ENCODE peak calls at places on chromosomes 13 and 19, in eight cellular contexts. Z is H9; K is GM23248; M is left lung; T is breast epithelium; B is CD4-positive, CD25-positive, alpha-beta regulatory T cell; A is endothelial cell of umbilical vein; V is gastrocnemius medialis. U is an unnamed sample. For H3K4me1, the result is how much of the 10 kb centered on the place peaks cover.

GRCh38 chr19:38850976-38851621 is 1.3 kb upstream of the HNRNPL start:
- DNase-seq in Z (no peak), K (peak), M (peak), T (no peak), B (no peak), A (peak), V (no peak), U (peak)

GRCh38 chr19:10654610-10655456 is 687 bp downstream of the ILF3 start:
- DNase-seq in Z (peak), K (peak), M (peak), T (no peak), B (no peak), A (peak), V (peak), U (peak)

GRCh38 chr13:33649212-33649917 is 168.6 kb upstream of the RFC3 start:
- DNase-seq in Z (no peak), K (peak), M (no peak), T (no peak), B (no peak), A (no peak), V (no peak), U (no peak)

GRCh38 chr13:47798906-47799305 is 202.2 kb downstream of the SUCLA2 start:
- DNase-seq in Z (no peak), K (peak), M (no peak), T (no peak), B (no peak), A (no peak), V (no peak), U (no peak)

GRCh38 chr19:10044390-10044789 is 31.1 kb downstream of the RDH8 start:
- DNase-seq in Z (no peak), K (no peak), M (no peak), T (no peak), B (no peak), A (peak), V (no peak), U (no peak)

GRCh38 chr19:31352296-31352781 is 3.1 kb upstream of the TSHZ3 start:
- DNase-seq in Z (peak), K (no peak), M (no peak), T (no peak), B (no peak), A (no peak), V (no peak), U (no peak)

GRCh38 chr19:54391589-54392061 is 23.6 kb upstream of the TTYH1 start:
- DNase-seq in Z (peak), K (no peak), M (no peak), T (no peak), B (no peak), A (no peak), V (no peak), U (no peak)

GRCh38 chr19:4067396-4068057 is 828 bp upstream of the ZBTB7A start:
- DNase-seq in Z (peak), K (peak), M (peak), T (no peak), B (no peak), A (peak), V (no peak), U (peak)

GRCh38 chr13:69374036-69374435 is 733.6 kb upstream of the ATXN8OS start:
- DNase-seq in Z (no peak), K (no peak), M (no peak), T (no peak), B (no peak), A (no peak), V (no peak), U (no peak)

GRCh38 chr13:90420683-90421082 is 926.8 kb upstream of the MIR17HG start:
- DNase-seq in Z (no peak), K (no peak), M (no peak), T (no peak), B (no peak), A (no peak), V (no peak), U (no peak)

GRCh38 chr13:32734511-32734910 is 148.3 kb downstream of the PDS5B start:
- DNase-seq in Z (no peak), K (peak), M (no peak), T (no peak), B (no peak), A (peak), V (no peak), U (no peak)

GRCh38 chr19:18464646-18465045 is 26.7 kb upstream of the ISYNA1 start:
- DNase-seq in Z (no peak), K (peak), M (peak), T (peak), B (no peak), A (peak), V (peak), U (peak)

GRCh38 chr19:18149596-18149975 is 3.4 kb upstream of the PIK3R2 start:
- DNase-seq in Z (no peak), K (no peak), M (no peak), T (no peak), B (no peak), A (no peak), V (no peak), U (no peak)

GRCh38 chr19:47283405-47284059 is 8.8 kb downstream of the INAFM1 start:
- DNase-seq in Z (no peak), K (no peak), M (no peak), T (no peak), B (no peak), A (no peak), V (no peak), U (no peak)

GRCh38 chr13:44331446-44331845 is 42.2 kb upstream of the SERP2 start:
- DNase-seq in Z (no peak), K (no peak), M (no peak), T (no peak), B (no peak), A (no peak), V (no peak), U (no peak)

GRCh38 chr19:33130433-33130832 is 1.5 kb upstream of the WDR88 start:
- DNase-seq in Z (no peak), K (no peak), M (no peak), T (no peak), B (no peak), A (no peak), V (no peak), U (no peak)

GRCh38 chr13:99911069-99911964 is 60.2 kb downstream of the ZIC5 start:
- DNase-seq in Z (no peak), K (no peak), M (no peak), T (no peak), B (no peak), A (no peak), V (no peak), U (no peak)

GRCh38 chr19:53906211-53907192 is 2.6 kb upstream of the CACNG7 start:
- DNase-seq in Z (peak), K (peak), M (peak), T (no peak), B (peak), A (no peak), V (no peak), U (peak)

GRCh38 chr13:85729296-85729695 is 69.9 kb downstream of the SLITRK6 start:
- DNase-seq in Z (no peak), K (no peak), M (no peak), T (no peak), B (no peak), A (no peak), V (no peak), U (no peak)

GRCh38 chr19:11252665-11253355 is 9.5 kb downstream of the DOCK6 start:
- DNase-seq in Z (no peak), K (peak), M (no peak), T (no peak), B (no peak), A (no peak), V (no peak), U (no peak)

GRCh38 chr13:36872621-36873020 is 47.4 kb downstream of the SMAD9 start:
- DNase-seq in Z (peak), K (no peak), M (no peak), T (no peak), B (no peak), A (no peak), V (no peak), U (no peak)

GRCh38 chr19:3335431-3336350 is 30.7 kb upstream of the NFIC start:
- DNase-seq in Z (no peak), K (peak), M (peak), T (no peak), B (no peak), A (no peak), V (peak), U (peak)

GRCh38 chr13:47299316-47299715 is 402.5 kb upstream of the HTR2A start:
- DNase-seq in Z (no peak), K (peak), M (no peak), T (no peak), B (no peak), A (no peak), V (no peak), U (no peak)

GRCh38 chr19:52492991-52493470 is 34.4 kb upstream of the ZNF808 start:
- DNase-seq in Z (peak), K (no peak), M (no peak), T (no peak), B (no peak), A (peak), V (no peak), U (no peak)

GRCh38 chr13:24777171-24777570 is 13.2 kb downstream of the RNF17 start:
- DNase-seq in Z (no peak), K (peak), M (no peak), T (no peak), B (no peak), A (no peak), V (no peak), U (no peak)

GRCh38 chr13:34357435-34358232 is 539.7 kb downstream of the RFC3 start:
- DNase-seq in Z (peak), K (peak), M (no peak), T (no peak), B (no peak), A (peak), V (no peak), U (no peak)

GRCh38 chr13:76014618-76015315 is 378.6 kb downstream of the LMO7 start:
- DNase-seq in Z (no peak), K (peak), M (no peak), T (no peak), B (no peak), A (no peak), V (no peak), U (no peak)

GRCh38 chr19:2089001-2089711 is 7.0 kb downstream of the MOB3A start:
- DNase-seq in Z (no peak), K (peak), M (no peak), T (no peak), B (no peak), A (peak), V (no peak), U (no peak)
- H3K4me1 ChIP-seq in Z (under half), K (under half), M (under half), T (under half), B (half or more), A (under half), V (half or more), U (under half)

DNA sequence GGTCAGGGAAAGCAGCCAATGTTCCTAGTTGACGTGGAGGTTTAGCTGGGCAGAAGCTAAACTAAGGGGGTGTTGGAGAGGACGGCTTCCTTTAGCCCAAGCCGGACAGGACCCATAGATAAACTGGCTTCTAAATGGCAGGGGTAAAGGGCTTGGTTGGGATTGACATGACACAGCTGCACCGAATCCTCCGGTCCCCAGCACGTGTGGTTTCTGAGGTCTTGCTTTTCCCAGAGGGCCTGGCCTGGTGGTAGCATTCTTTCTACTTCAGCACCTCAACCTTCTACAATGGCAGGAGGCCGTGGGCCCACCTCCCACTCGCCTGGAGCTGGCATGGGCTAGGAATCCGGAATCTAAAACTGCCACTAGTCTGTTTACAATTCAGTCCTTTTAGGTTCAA is 163.0 kb downstream of the FGF9 start:
- DNase-seq in Z (no peak), K (no peak), M (no peak), T (no peak), B (no peak), A (no peak), V (no peak), U (no peak)
- H3K27ac ChIP-seq in Z (no peak), K (no peak), M (no peak), T (peak), B (no peak), A (no peak), V (no peak), U (no peak)

DNA sequence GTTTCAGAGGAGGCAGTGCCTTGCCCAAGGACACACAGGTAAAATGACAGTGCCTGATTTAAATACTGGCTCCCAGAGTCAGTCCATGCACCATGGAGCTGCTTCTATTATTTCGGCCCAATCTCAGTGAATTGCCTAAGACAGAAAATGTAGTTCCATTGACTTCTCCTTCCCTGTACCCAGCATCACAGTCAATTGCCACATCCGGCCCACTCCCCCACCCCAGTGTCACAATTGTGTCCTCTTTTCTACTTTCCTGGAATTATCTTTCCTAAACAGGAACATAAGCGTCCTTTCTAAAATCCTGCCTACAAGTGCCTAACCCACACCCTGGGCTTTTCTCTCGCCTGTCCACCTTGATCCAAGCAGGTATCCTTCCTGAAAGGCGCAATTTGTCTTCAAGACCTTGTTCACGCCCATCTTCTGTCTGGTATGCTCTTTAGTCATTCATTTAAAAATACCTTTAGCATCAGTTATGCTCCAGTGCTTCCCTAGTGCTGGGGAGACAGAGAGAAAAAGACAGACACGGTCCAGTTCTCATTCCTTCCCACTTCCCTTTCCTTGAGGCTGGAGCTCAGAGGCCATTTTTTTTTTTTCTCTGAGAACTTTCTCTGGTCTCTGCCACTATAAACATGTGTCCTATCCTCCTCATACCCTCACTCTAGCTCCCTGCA is 411.4 kb downstream of the LIG4 start:
- DNase-seq in Z (no peak), K (no peak), M (no peak), T (no peak), B (no peak), A (no peak), V (no peak), U (no peak)
- H3K4me1 ChIP-seq in Z (under half), K (under half), M (under half), T (under half), B (under half), A (under half), V (under half), U (under half)

GRCh38 chr19:40465781-40466218 is 255 bp upstream of the BLVRB start:
- DNase-seq in Z (peak), K (peak), M (peak), T (peak), B (peak), A (peak), V (peak), U (peak)
- H3K27ac ChIP-seq in Z (no peak), K (peak), M (peak), T (peak), B (peak), A (peak), V (peak), U (peak)